ENCODE peak calls at places on chromosome 16, in seven cellular contexts. One of them, this sample, is unnamed.

GRCh38 chr16:7746971-7747370 is 414.3 kb downstream of the RBFOX1 start:
- DNase-seq in SK-N-SH: no peak
- DNase-seq in H1: no peak
- DNase-seq in CD8-positive, alpha-beta T cell: no peak
- DNase-seq in CD4-positive, alpha-beta memory T cell: no peak
- DNase-seq in psoas muscle: no peak
- DNase-seq in tibial artery: no peak
- DNase-seq in this sample: no peak

GRCh38 chr16:2904922-2905240 is 6.8 kb upstream of the FLYWCH1 start:
- DNase-seq in SK-N-SH: no peak
- DNase-seq in H1: no peak
- DNase-seq in CD8-positive, alpha-beta T cell: no peak
- DNase-seq in CD4-positive, alpha-beta memory T cell: no peak
- DNase-seq in psoas muscle: no peak
- DNase-seq in tibial artery: no peak
- DNase-seq in this sample: no peak

GRCh38 chr16:79409970-79410369 is 190.6 kb downstream of the MAF start:
- DNase-seq in SK-N-SH: no peak
- DNase-seq in H1: no peak
- DNase-seq in CD8-positive, alpha-beta T cell: no peak
- DNase-seq in CD4-positive, alpha-beta memory T cell: no peak
- DNase-seq in psoas muscle: no peak
- DNase-seq in tibial artery: no peak
- DNase-seq in this sample: no peak

GRCh38 chr16:1941162-1941923 is 1.7 kb downstream of the MSRB1 start:
- DNase-seq in SK-N-SH: peak; percentile 9
- DNase-seq in H1: no peak
- DNase-seq in CD8-positive, alpha-beta T cell: no peak
- DNase-seq in CD4-positive, alpha-beta memory T cell: no peak
- DNase-seq in psoas muscle: peak; percentile 87
- DNase-seq in tibial artery: peak; percentile 63
- DNase-seq in this sample: no peak

GRCh38 chr16:15494231-15494630 is 59.8 kb downstream of the BMERB1 start:
- DNase-seq in SK-N-SH: no peak
- DNase-seq in H1: no peak
- DNase-seq in CD8-positive, alpha-beta T cell: no peak
- DNase-seq in CD4-positive, alpha-beta memory T cell: no peak
- DNase-seq in psoas muscle: no peak
- DNase-seq in tibial artery: no peak
- DNase-seq in this sample: no peak

GRCh38 chr16:27229891-27230470 is 26.7 kb downstream of the KDM8 start:
- DNase-seq in SK-N-SH: no peak
- DNase-seq in H1: no peak
- DNase-seq in CD8-positive, alpha-beta T cell: no peak
- DNase-seq in CD4-positive, alpha-beta memory T cell: no peak
- DNase-seq in psoas muscle: peak; percentile 47
- DNase-seq in tibial artery: no peak
- DNase-seq in this sample: no peak

GRCh38 chr16:500699-501098 is 26.8 kb upstream of the CAPN15 start:
- DNase-seq in SK-N-SH: no peak
- DNase-seq in H1: no peak
- DNase-seq in CD8-positive, alpha-beta T cell: no peak
- DNase-seq in CD4-positive, alpha-beta memory T cell: no peak
- DNase-seq in psoas muscle: no peak
- DNase-seq in tibial artery: no peak
- DNase-seq in this sample: no peak

GRCh38 chr16:3646348-3646920 is 8.1 kb upstream of the DNASE1 start:
- DNase-seq in SK-N-SH: no peak
- DNase-seq in H1: no peak
- DNase-seq in CD8-positive, alpha-beta T cell: no peak
- DNase-seq in CD4-positive, alpha-beta memory T cell: no peak
- DNase-seq in psoas muscle: no peak
- DNase-seq in tibial artery: peak; percentile 31
- DNase-seq in this sample: no peak

DNA sequence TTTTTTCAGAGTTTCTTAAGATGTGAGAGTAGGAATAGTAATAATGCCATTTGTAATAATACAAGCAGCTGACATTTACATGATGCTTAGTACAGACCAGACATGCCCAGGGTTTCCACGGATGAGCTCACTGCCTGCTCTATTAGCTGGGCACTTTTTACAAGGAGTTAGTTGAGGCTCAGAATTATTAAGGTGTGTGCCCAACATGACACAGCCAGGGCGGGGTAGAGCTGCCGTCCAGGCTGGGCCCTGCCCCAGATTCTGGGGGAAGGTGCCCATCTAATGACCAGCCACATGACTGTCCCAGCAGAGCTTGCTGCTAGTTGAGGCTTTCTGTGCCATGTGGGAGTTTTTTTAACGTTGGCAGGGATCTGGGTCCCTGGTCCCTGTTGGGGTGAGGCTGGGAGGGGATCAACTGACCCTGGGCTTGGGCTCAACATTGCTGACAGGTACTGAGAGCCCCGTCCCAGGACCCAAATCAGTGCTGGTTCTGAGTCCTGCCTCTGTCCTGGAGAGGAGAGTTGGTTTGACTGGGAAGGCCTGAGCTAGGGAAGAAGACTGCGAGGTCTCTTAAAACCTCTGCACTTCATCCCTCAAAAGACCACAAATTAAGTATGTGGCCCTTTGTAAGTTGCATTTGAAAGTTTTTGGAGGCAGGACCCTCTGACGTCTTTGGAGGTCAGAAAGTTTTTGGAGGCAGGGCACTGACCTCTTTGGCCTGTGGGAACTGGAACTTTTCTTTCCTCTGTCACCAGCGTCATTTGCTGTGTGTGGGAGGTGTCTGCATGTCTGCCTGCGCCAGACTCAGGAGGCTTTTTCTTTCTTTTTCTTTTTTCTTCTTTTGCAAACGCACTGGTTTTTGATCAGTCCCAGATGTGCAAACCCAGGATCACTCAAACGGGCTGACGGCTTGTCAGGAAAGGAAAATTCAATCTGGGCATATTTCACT is 2.2 kb downstream of the CRISPLD2 start:
- DNase-seq in SK-N-SH: no peak
- DNase-seq in H1: no peak
- DNase-seq in CD8-positive, alpha-beta T cell: no peak
- DNase-seq in CD4-positive, alpha-beta memory T cell: no peak
- DNase-seq in psoas muscle: peak; percentile 36
- DNase-seq in tibial artery: no peak
- DNase-seq in this sample: no peak
- H3K27ac ChIP-seq in SK-N-SH: no peak overlapping the region
- H3K27ac ChIP-seq in H1: no peak overlapping the region
- H3K27ac ChIP-seq in CD8-positive, alpha-beta T cell: no peak overlapping the region
- H3K27ac ChIP-seq in CD4-positive, alpha-beta memory T cell: no peak overlapping the region
- H3K27ac ChIP-seq in psoas muscle: peak overlapping the region; percentile 38
- H3K27ac ChIP-seq in tibial artery: peak overlapping the region; percentile 30
- H3K27ac ChIP-seq in this sample: peak overlapping the region; percentile 2

GRCh38 chr16:9374076-9374475 is 282.6 kb downstream of the HAPSTR1 start:
- DNase-seq in SK-N-SH: no peak
- DNase-seq in H1: no peak
- DNase-seq in CD8-positive, alpha-beta T cell: no peak
- DNase-seq in CD4-positive, alpha-beta memory T cell: no peak
- DNase-seq in psoas muscle: no peak
- DNase-seq in tibial artery: no peak
- DNase-seq in this sample: no peak
- H3K27ac ChIP-seq in SK-N-SH: no peak overlapping the region
- H3K27ac ChIP-seq in H1: no peak overlapping the region
- H3K27ac ChIP-seq in CD8-positive, alpha-beta T cell: no peak overlapping the region
- H3K27ac ChIP-seq in CD4-positive, alpha-beta memory T cell: no peak overlapping the region
- H3K27ac ChIP-seq in psoas muscle: no peak overlapping the region
- H3K27ac ChIP-seq in tibial artery: no peak overlapping the region
- H3K27ac ChIP-seq in this sample: no peak overlapping the region

DNA sequence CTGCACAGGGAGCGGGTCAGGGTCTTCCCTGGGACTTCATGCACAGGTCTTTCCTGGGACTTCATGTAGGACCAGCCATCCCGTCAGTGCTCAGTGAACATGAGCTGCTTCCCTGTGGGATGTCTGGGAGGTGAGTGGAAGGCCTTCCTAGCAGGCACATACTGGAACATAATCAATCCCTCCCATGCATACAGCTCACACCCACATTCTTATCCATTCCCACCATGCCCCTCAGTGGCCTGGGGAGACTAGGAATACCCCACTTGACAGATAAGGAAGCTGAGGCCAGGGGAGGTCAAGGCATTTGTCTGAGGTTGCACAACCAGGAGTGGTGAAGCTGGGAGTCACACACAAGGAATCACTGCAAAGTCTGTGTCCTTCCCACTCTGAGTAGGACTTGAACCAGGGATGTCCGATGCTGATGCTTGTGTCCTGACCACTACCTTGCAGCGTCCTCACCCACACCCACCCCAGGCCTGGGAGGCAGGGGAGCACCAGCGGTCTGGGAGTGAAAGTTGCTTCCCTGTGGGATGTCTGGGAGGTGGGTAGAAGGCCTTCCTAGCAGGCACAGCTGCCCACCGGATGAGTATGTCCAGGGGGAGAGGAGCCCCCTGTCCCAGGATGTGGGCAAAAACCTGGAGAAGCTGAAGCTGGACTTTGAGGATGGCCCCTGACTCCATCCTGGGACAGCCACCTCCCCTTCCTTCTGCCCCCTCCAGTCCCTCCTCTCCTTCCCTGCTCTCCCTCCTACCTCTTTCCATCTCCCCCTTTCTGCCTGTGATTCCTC is 1.0 kb upstream of the NLRC5 start:
- DNase-seq in SK-N-SH: no peak
- DNase-seq in H1: no peak
- DNase-seq in CD8-positive, alpha-beta T cell: no peak
- DNase-seq in CD4-positive, alpha-beta memory T cell: no peak
- DNase-seq in psoas muscle: no peak
- DNase-seq in tibial artery: no peak
- DNase-seq in this sample: no peak
- H3K27ac ChIP-seq in SK-N-SH: no peak overlapping the region
- H3K27ac ChIP-seq in H1: no peak overlapping the region
- H3K27ac ChIP-seq in CD8-positive, alpha-beta T cell: peak overlapping the region; percentile 92
- H3K27ac ChIP-seq in CD4-positive, alpha-beta memory T cell: peak overlapping the region; percentile 97
- H3K27ac ChIP-seq in psoas muscle: peak overlapping the region; percentile 68
- H3K27ac ChIP-seq in tibial artery: peak overlapping the region; percentile 90
- H3K27ac ChIP-seq in this sample: peak overlapping the region; percentile 38

GRCh38 chr16:82059983-82060421 is 24.9 kb downstream of the HSD17B2 start:
- DNase-seq in SK-N-SH: no peak
- DNase-seq in H1: no peak
- DNase-seq in CD8-positive, alpha-beta T cell: no peak
- DNase-seq in CD4-positive, alpha-beta memory T cell: no peak
- DNase-seq in psoas muscle: no peak
- DNase-seq in tibial artery: no peak
- DNase-seq in this sample: no peak
- H3K27ac ChIP-seq in SK-N-SH: no peak overlapping the region
- H3K27ac ChIP-seq in H1: no peak overlapping the region
- H3K27ac ChIP-seq in CD8-positive, alpha-beta T cell: no peak overlapping the region
- H3K27ac ChIP-seq in CD4-positive, alpha-beta memory T cell: no peak overlapping the region
- H3K27ac ChIP-seq in psoas muscle: no peak overlapping the region
- H3K27ac ChIP-seq in tibial artery: no peak overlapping the region
- H3K27ac ChIP-seq in this sample: no peak overlapping the region

GRCh38 chr16:17143546-17144419 is 327.0 kb downstream of the XYLT1 start:
- DNase-seq in SK-N-SH: no peak
- DNase-seq in H1: no peak
- DNase-seq in CD8-positive, alpha-beta T cell: no peak
- DNase-seq in CD4-positive, alpha-beta memory T cell: no peak
- DNase-seq in psoas muscle: no peak
- DNase-seq in tibial artery: no peak
- DNase-seq in this sample: no peak
- H3K27ac ChIP-seq in SK-N-SH: peak overlapping the region; percentile 56
- H3K27ac ChIP-seq in H1: no peak overlapping the region
- H3K27ac ChIP-seq in CD8-positive, alpha-beta T cell: no peak overlapping the region
- H3K27ac ChIP-seq in CD4-positive, alpha-beta memory T cell: no peak overlapping the region
- H3K27ac ChIP-seq in psoas muscle: no peak overlapping the region
- H3K27ac ChIP-seq in tibial artery: no peak overlapping the region
- H3K27ac ChIP-seq in this sample: no peak overlapping the region

DNA sequence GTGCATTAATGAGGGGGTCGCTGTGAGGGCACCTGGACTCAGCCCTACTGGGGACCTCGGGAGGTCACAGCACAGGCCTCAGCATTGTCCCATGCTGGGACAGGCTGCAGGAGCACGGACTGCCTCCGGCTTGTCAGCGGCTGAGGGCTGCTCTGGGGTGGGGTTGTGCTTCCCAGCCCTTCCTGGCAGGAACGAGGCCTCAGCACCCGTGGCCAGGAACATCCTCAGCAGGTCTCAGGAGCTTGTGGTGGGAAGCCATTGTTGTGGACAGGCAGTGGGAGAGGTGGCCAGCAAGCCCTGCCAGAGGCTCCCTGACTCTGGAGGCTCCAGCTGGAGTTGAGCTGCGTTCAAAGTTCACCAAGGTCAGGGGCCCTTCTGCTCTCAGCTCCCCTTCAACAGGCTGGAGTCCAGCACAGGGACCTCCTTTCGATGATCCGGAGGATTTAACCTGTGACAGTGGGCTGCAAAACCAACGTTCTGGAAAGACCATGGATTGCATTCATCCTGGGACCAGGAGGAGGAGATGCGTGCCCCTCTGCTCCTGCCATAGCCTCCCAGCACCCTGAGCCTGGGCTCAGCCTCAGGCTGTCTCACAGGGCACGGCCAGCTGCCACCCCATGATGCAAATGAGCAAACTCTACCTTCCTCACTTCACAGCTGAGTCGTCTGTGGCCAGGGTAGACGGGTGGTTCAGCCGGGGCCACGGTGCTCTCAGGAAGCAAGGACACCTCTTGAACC is 32.6 kb downstream of the FOXL1 start:
- DNase-seq in SK-N-SH: no peak
- DNase-seq in H1: no peak
- DNase-seq in CD8-positive, alpha-beta T cell: no peak
- DNase-seq in CD4-positive, alpha-beta memory T cell: no peak
- DNase-seq in psoas muscle: no peak
- DNase-seq in tibial artery: no peak
- DNase-seq in this sample: no peak
- H3K27ac ChIP-seq in SK-N-SH: no peak overlapping the region
- H3K27ac ChIP-seq in H1: no peak overlapping the region
- H3K27ac ChIP-seq in CD8-positive, alpha-beta T cell: no peak overlapping the region
- H3K27ac ChIP-seq in CD4-positive, alpha-beta memory T cell: no peak overlapping the region
- H3K27ac ChIP-seq in psoas muscle: peak overlapping the region; percentile 46
- H3K27ac ChIP-seq in tibial artery: peak overlapping the region; percentile 89
- H3K27ac ChIP-seq in this sample: no peak overlapping the region

GRCh38 chr16:50251375-50252081 is 14.8 kb upstream of the ADCY7 start:
- DNase-seq in SK-N-SH: no peak
- DNase-seq in H1: no peak
- DNase-seq in CD8-positive, alpha-beta T cell: no peak
- DNase-seq in CD4-positive, alpha-beta memory T cell: no peak
- DNase-seq in psoas muscle: no peak
- DNase-seq in tibial artery: peak; percentile 72
- DNase-seq in this sample: no peak
- H3K27ac ChIP-seq in SK-N-SH: no peak overlapping the region
- H3K27ac ChIP-seq in H1: no peak overlapping the region
- H3K27ac ChIP-seq in CD8-positive, alpha-beta T cell: no peak overlapping the region
- H3K27ac ChIP-seq in CD4-positive, alpha-beta memory T cell: no peak overlapping the region
- H3K27ac ChIP-seq in psoas muscle: no peak overlapping the region
- H3K27ac ChIP-seq in tibial artery: no peak overlapping the region
- H3K27ac ChIP-seq in this sample: no peak overlapping the region

This sample was measured in caudate nucleus.